ENCODE peak calls at places on chromosomes 6 and 20, in four cellular contexts. R is kidney epithelial cell, S is NCI-H1092 treated with DMSO at 0.1 percent for 48 hours, E is HuH-7.5. X is an unnamed sample.

GRCh38 chr6:85920782-85921181 is 278.1 kb upstream of the SYNCRIP start:
- DNase-seq in R (no peak), S (peak), E (no peak), X (no peak)

GRCh38 chr6:152112503-152113261 is 305.2 kb downstream of the ESR1 start:
- DNase-seq in R (no peak), S (peak), E (no peak), X (no peak)

GRCh38 chr6:93419304-93420162 is at the start of gene EPHA7:
- DNase-seq in R (peak), S (peak), E (peak), X (peak)

GRCh38 chr20:44203161-44203560 is 7.4 kb downstream of the OSER1 start:
- DNase-seq in R (no peak), S (no peak), E (no peak), X (no peak)

GRCh38 chr6:1593286-1593957 is 16.3 kb upstream of the FOXC1 start:
- DNase-seq in R (no peak), S (no peak), E (no peak), X (no peak)

GRCh38 chr20:35387334-35387733 is 24.4 kb downstream of the UQCC1 start:
- DNase-seq in R (no peak), S (no peak), E (no peak), X (no peak)

GRCh38 chr20:63216849-63217471 is 1.0 kb upstream of the YTHDF1 start:
- DNase-seq in R (no peak), S (no peak), E (peak), X (no peak)

GRCh38 chr6:82775989-82776388 is 289.7 kb downstream of the UBE3D start:
- DNase-seq in R (no peak), S (no peak), E (no peak), X (no peak)

GRCh38 chr6:32192608-32193039 is at the start of gene GPSM3:
- DNase-seq in R (no peak), S (no peak), E (no peak), X (no peak)

GRCh38 chr6:43877463-43878126 is 107.6 kb downstream of the VEGFA start:
- DNase-seq in R (no peak), S (no peak), E (no peak), X (no peak)

GRCh38 chr20:21577551-21577950 is 63.7 kb upstream of the NKX2-2 start:
- DNase-seq in R (no peak), S (no peak), E (no peak), X (no peak)

GRCh38 chr20:34891166-34892062 is 15.0 kb downstream of the ACSS2 start:
- DNase-seq in R (no peak), S (no peak), E (no peak), X (no peak)

GRCh38 chr6:83467620-83468036 is 36.8 kb upstream of the ME1 start:
- DNase-seq in R (no peak), S (no peak), E (no peak), X (no peak)

GRCh38 chr6:31636698-31637596 is 15.5 kb downstream of the BAG6 start:
- DNase-seq in R (no peak), S (no peak), E (no peak), X (no peak)

GRCh38 chr6:134081506-134081905 is 29.1 kb upstream of the SLC2A12 start:
- DNase-seq in R (no peak), S (no peak), E (no peak), X (no peak)

GRCh38 chr20:35269055-35269781 is 8.7 kb downstream of the MMP24OS start:
- DNase-seq in R (no peak), S (peak), E (peak), X (peak)

GRCh38 chr6:142378138-142378875 is 76.5 kb downstream of the ADGRG6 start:
- DNase-seq in R (no peak), S (no peak), E (peak), X (peak)

GRCh38 chr6:1468126-1468525 is 78.8 kb downstream of the FOXF2 start:
- DNase-seq in R (no peak), S (no peak), E (no peak), X (no peak)

GRCh38 chr6:47073125-47074110 is 31.3 kb upstream of the ADGRF1 start:
- DNase-seq in R (no peak), S (no peak), E (peak), X (peak)

GRCh38 chr6:160122744-160123143 is 1.1 kb downstream of the SLC22A1 start:
- DNase-seq in R (no peak), S (no peak), E (no peak), X (no peak)

GRCh38 chr6:39243809-39244208 is 14.5 kb upstream of the KCNK5 start:
- DNase-seq in R (no peak), S (no peak), E (no peak), X (no peak)

GRCh38 chr6:144266091-144266649 is 19.0 kb upstream of the UTRN start:
- DNase-seq in R (no peak), S (no peak), E (no peak), X (peak)

GRCh38 chr20:1299522-1299921 is 29.4 kb downstream of the SDCBP2 start:
- DNase-seq in R (no peak), S (peak), E (no peak), X (peak)